ENCODE peak calls at places on chromosomes 1 and 21, in ten cellular contexts. One of them, this sample, is unnamed.

GRCh38 chr1:109979489-109980091 is 5.0 kb upstream of the AHCYL1 start:
- DNase-seq in stomach: peak
- DNase-seq in ovary: no peak
- DNase-seq in esophagus muscularis mucosa: no peak
- DNase-seq in spleen: no peak
- DNase-seq in NB4: no peak
- DNase-seq in body of pancreas: no peak
- DNase-seq in transverse colon: no peak
- DNase-seq in tibial nerve: no peak
- DNase-seq in heart left ventricle: no peak
- DNase-seq in this sample: peak

GRCh38 chr1:51642739-51643142 is 25.8 kb downstream of the OSBPL9 start:
- DNase-seq in transverse colon: no peak
- DNase-seq in esophagus muscularis mucosa: no peak
- DNase-seq in heart left ventricle: no peak
- DNase-seq in spleen: no peak
- DNase-seq in stomach: no peak
- DNase-seq in tibial nerve: no peak
- DNase-seq in ovary: peak
- DNase-seq in body of pancreas: peak
- DNase-seq in NB4: no peak
- DNase-seq in this sample: no peak

GRCh38 chr1:160071289-160071688 is 1.3 kb upstream of the KCNJ10 start:
- DNase-seq in heart left ventricle: no peak
- DNase-seq in esophagus muscularis mucosa: no peak
- DNase-seq in body of pancreas: no peak
- DNase-seq in spleen: no peak
- DNase-seq in stomach: no peak
- DNase-seq in transverse colon: no peak
- DNase-seq in tibial nerve: no peak
- DNase-seq in NB4: no peak
- DNase-seq in ovary: no peak
- DNase-seq in this sample: no peak

GRCh38 chr1:168506204-168506819 is 37.5 kb downstream of the XCL2 start:
- DNase-seq in NB4: no peak
- DNase-seq in ovary: no peak
- DNase-seq in heart left ventricle: no peak
- DNase-seq in esophagus muscularis mucosa: no peak
- DNase-seq in stomach: no peak
- DNase-seq in transverse colon: no peak
- DNase-seq in body of pancreas: no peak
- DNase-seq in tibial nerve: no peak
- DNase-seq in spleen: no peak
- DNase-seq in this sample: no peak

GRCh38 chr21:39217356-39218081 is 34.3 kb upstream of the PSMG1 start:
- DNase-seq in body of pancreas: no peak
- DNase-seq in spleen: no peak
- DNase-seq in heart left ventricle: no peak
- DNase-seq in NB4: no peak
- DNase-seq in transverse colon: no peak
- DNase-seq in ovary: no peak
- DNase-seq in esophagus muscularis mucosa: no peak
- DNase-seq in stomach: no peak
- DNase-seq in tibial nerve: no peak
- DNase-seq in this sample: no peak

GRCh38 chr1:181151378-181152326 is 63.2 kb downstream of the IER5 start:
- DNase-seq in spleen: no peak
- DNase-seq in esophagus muscularis mucosa: no peak
- DNase-seq in tibial nerve: no peak
- DNase-seq in heart left ventricle: peak
- DNase-seq in transverse colon: no peak
- DNase-seq in stomach: no peak
- DNase-seq in ovary: no peak
- DNase-seq in body of pancreas: no peak
- DNase-seq in NB4: no peak
- DNase-seq in this sample: no peak

GRCh38 chr1:92784051-92784638 is 763 bp downstream of the EVI5 start:
- DNase-seq in body of pancreas: peak
- DNase-seq in spleen: no peak
- DNase-seq in NB4: peak
- DNase-seq in stomach: peak
- DNase-seq in transverse colon: peak
- DNase-seq in esophagus muscularis mucosa: no peak
- DNase-seq in tibial nerve: peak
- DNase-seq in ovary: no peak
- DNase-seq in heart left ventricle: peak
- DNase-seq in this sample: peak

GRCh38 chr1:119075614-119076013 is 64.8 kb downstream of the WARS2 start:
- DNase-seq in body of pancreas: no peak
- DNase-seq in esophagus muscularis mucosa: no peak
- DNase-seq in heart left ventricle: no peak
- DNase-seq in NB4: no peak
- DNase-seq in ovary: no peak
- DNase-seq in transverse colon: no peak
- DNase-seq in tibial nerve: no peak
- DNase-seq in stomach: no peak
- DNase-seq in spleen: no peak
- DNase-seq in this sample: peak

GRCh38 chr1:91997607-91998195 is 32.1 kb upstream of the EPHX4 start:
- DNase-seq in body of pancreas: peak
- DNase-seq in tibial nerve: no peak
- DNase-seq in stomach: no peak
- DNase-seq in transverse colon: peak
- DNase-seq in NB4: peak
- DNase-seq in heart left ventricle: no peak
- DNase-seq in esophagus muscularis mucosa: no peak
- DNase-seq in spleen: no peak
- DNase-seq in ovary: no peak
- DNase-seq in this sample: no peak

GRCh38 chr1:151060241-151061011 is at the start of gene MLLT11:
- DNase-seq in tibial nerve: no peak
- DNase-seq in NB4: peak
- DNase-seq in transverse colon: peak
- DNase-seq in heart left ventricle: peak
- DNase-seq in ovary: peak
- DNase-seq in stomach: no peak
- DNase-seq in spleen: peak
- DNase-seq in body of pancreas: peak
- DNase-seq in esophagus muscularis mucosa: no peak
- DNase-seq in this sample: peak

GRCh38 chr1:53580739-53581475 is 121.7 kb downstream of the DMRTB1 start:
- DNase-seq in NB4: no peak
- DNase-seq in body of pancreas: no peak
- DNase-seq in heart left ventricle: no peak
- DNase-seq in esophagus muscularis mucosa: no peak
- DNase-seq in spleen: peak
- DNase-seq in transverse colon: no peak
- DNase-seq in tibial nerve: no peak
- DNase-seq in stomach: no peak
- DNase-seq in ovary: no peak
- DNase-seq in this sample: no peak

GRCh38 chr1:210366767-210367166 is 38.1 kb downstream of the HHAT start:
- DNase-seq in NB4: no peak
- DNase-seq in spleen: no peak
- DNase-seq in transverse colon: no peak
- DNase-seq in ovary: no peak
- DNase-seq in tibial nerve: no peak
- DNase-seq in heart left ventricle: no peak
- DNase-seq in body of pancreas: no peak
- DNase-seq in esophagus muscularis mucosa: peak
- DNase-seq in stomach: no peak
- DNase-seq in this sample: no peak

GRCh38 chr1:33050221-33051076 is 13.8 kb upstream of the AK2 start:
- DNase-seq in spleen: no peak
- DNase-seq in tibial nerve: no peak
- DNase-seq in ovary: no peak
- DNase-seq in stomach: no peak
- DNase-seq in body of pancreas: no peak
- DNase-seq in NB4: peak
- DNase-seq in transverse colon: no peak
- DNase-seq in esophagus muscularis mucosa: no peak
- DNase-seq in heart left ventricle: no peak
- DNase-seq in this sample: peak

GRCh38 chr1:33696962-33697361 is 166.9 kb upstream of the HMGB4 start:
- DNase-seq in spleen: no peak
- DNase-seq in stomach: no peak
- DNase-seq in heart left ventricle: no peak
- DNase-seq in ovary: no peak
- DNase-seq in body of pancreas: no peak
- DNase-seq in transverse colon: no peak
- DNase-seq in esophagus muscularis mucosa: no peak
- DNase-seq in NB4: no peak
- DNase-seq in tibial nerve: no peak
- DNase-seq in this sample: no peak

GRCh38 chr1:84344286-84344685 is 42.8 kb downstream of the SAMD13 start:
- DNase-seq in spleen: no peak
- DNase-seq in body of pancreas: no peak
- DNase-seq in transverse colon: no peak
- DNase-seq in ovary: no peak
- DNase-seq in esophagus muscularis mucosa: no peak
- DNase-seq in tibial nerve: no peak
- DNase-seq in stomach: no peak
- DNase-seq in NB4: peak
- DNase-seq in heart left ventricle: no peak
- DNase-seq in this sample: peak

GRCh38 chr1:164583196-164583595 is 24.2 kb downstream of the PBX1 start:
- DNase-seq in transverse colon: no peak
- DNase-seq in body of pancreas: no peak
- DNase-seq in NB4: no peak
- DNase-seq in ovary: no peak
- DNase-seq in esophagus muscularis mucosa: no peak
- DNase-seq in tibial nerve: no peak
- DNase-seq in spleen: no peak
- DNase-seq in heart left ventricle: no peak
- DNase-seq in stomach: no peak
- DNase-seq in this sample: no peak

GRCh38 chr1:184483101-184483813 is 96.4 kb downstream of the C1orf21 start:
- DNase-seq in tibial nerve: peak
- DNase-seq in transverse colon: peak
- DNase-seq in esophagus muscularis mucosa: no peak
- DNase-seq in heart left ventricle: no peak
- DNase-seq in NB4: no peak
- DNase-seq in stomach: peak
- DNase-seq in ovary: peak
- DNase-seq in spleen: no peak
- DNase-seq in body of pancreas: peak
- DNase-seq in this sample: no peak

GRCh38 chr21:42465008-42465878 is 30.8 kb downstream of the RSPH1 start:
- DNase-seq in stomach: peak
- DNase-seq in body of pancreas: peak
- DNase-seq in NB4: peak
- DNase-seq in heart left ventricle: no peak
- DNase-seq in tibial nerve: no peak
- DNase-seq in ovary: no peak
- DNase-seq in spleen: no peak
- DNase-seq in esophagus muscularis mucosa: no peak
- DNase-seq in transverse colon: peak
- DNase-seq in this sample: no peak

DNA sequence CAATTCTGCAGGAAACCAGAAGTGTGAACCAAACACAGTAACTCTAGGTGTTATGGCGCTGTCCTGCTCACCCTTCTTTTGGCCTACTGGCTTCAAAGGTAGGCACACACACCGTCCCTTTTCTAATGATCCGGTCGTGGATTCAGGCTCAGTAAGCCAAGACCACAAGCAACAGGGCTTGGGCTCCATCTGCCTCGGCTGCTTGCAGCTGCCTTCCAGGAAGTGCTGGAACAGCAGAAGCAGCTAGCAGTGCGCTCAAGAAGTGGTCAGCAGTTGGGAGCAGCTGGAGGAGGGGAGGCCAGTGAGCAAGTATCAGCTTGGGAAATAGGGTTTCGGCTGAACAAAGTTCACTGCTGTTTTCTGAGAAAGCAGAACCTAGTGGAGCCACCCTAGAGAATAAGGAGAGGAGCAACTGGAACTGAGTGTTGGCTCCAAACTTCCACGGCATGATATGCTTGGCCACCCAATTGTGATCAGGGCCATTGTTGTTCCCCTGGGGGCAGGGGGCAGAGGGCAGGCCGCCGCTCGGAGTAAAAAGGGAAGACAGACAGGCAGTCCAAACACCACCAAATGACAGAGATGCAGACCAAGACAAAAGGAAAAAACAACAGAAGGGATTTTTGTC is 173.4 kb downstream of the TOMM20 start:
- DNase-seq in body of pancreas: peak
- DNase-seq in transverse colon: peak
- DNase-seq in tibial nerve: no peak
- DNase-seq in stomach: peak
- DNase-seq in NB4: peak
- DNase-seq in spleen: peak
- DNase-seq in esophagus muscularis mucosa: no peak
- DNase-seq in ovary: peak
- DNase-seq in heart left ventricle: peak
- DNase-seq in this sample: no peak
- TF ChIP-seq POLR2A in body of pancreas: peak
- TF ChIP-seq POLR2A in transverse colon: no peak
- TF ChIP-seq POLR2A in tibial nerve: no peak
- TF ChIP-seq POLR2A in stomach: no peak
- TF ChIP-seq POLR2A in NB4: peak
- TF ChIP-seq POLR2A in spleen: no peak
- TF ChIP-seq POLR2A in esophagus muscularis mucosa: no peak
- TF ChIP-seq POLR2A in ovary: no peak
- TF ChIP-seq POLR2A in heart left ventricle: peak
- TF ChIP-seq POLR2A in this sample: no peak

GRCh38 chr21:37365657-37366487 is 701 bp upstream of the DYRK1A start:
- DNase-seq in tibial nerve: peak
- DNase-seq in spleen: peak
- DNase-seq in stomach: peak
- DNase-seq in transverse colon: peak
- DNase-seq in esophagus muscularis mucosa: no peak
- DNase-seq in body of pancreas: peak
- DNase-seq in NB4: peak
- DNase-seq in ovary: peak
- DNase-seq in heart left ventricle: peak
- DNase-seq in this sample: peak
- TF ChIP-seq POLR2A in tibial nerve: peak
- TF ChIP-seq POLR2A in spleen: peak
- TF ChIP-seq POLR2A in stomach: peak
- TF ChIP-seq POLR2A in transverse colon: peak
- TF ChIP-seq POLR2A in esophagus muscularis mucosa: peak
- TF ChIP-seq POLR2A in body of pancreas: peak
- TF ChIP-seq POLR2A in NB4: peak
- TF ChIP-seq POLR2A in ovary: peak
- TF ChIP-seq POLR2A in heart left ventricle: peak
- TF ChIP-seq POLR2A in this sample: peak

GRCh38 chr1:167221804-167222610 is 1.3 kb downstream of the POU2F1 start:
- DNase-seq in transverse colon: peak
- DNase-seq in stomach: peak
- DNase-seq in heart left ventricle: peak
- DNase-seq in esophagus muscularis mucosa: peak
- DNase-seq in spleen: peak
- DNase-seq in ovary: peak
- DNase-seq in NB4: peak
- DNase-seq in body of pancreas: peak
- DNase-seq in tibial nerve: peak
- DNase-seq in this sample: peak
- TF ChIP-seq POLR2A in transverse colon: peak
- TF ChIP-seq POLR2A in stomach: peak
- TF ChIP-seq POLR2A in heart left ventricle: peak
- TF ChIP-seq POLR2A in esophagus muscularis mucosa: no peak
- TF ChIP-seq POLR2A in spleen: peak
- TF ChIP-seq POLR2A in ovary: peak
- TF ChIP-seq POLR2A in NB4: peak
- TF ChIP-seq POLR2A in body of pancreas: peak
- TF ChIP-seq POLR2A in tibial nerve: no peak
- TF ChIP-seq POLR2A in this sample: no peak

GRCh38 chr1:74197657-74198552 is at the start of the genes FPGT and LRRIQ3:
- DNase-seq in ovary: peak
- DNase-seq in stomach: peak
- DNase-seq in heart left ventricle: peak
- DNase-seq in tibial nerve: peak
- DNase-seq in esophagus muscularis mucosa: peak
- DNase-seq in body of pancreas: peak
- DNase-seq in transverse colon: peak
- DNase-seq in spleen: peak
- DNase-seq in NB4: peak
- DNase-seq in this sample: peak
- TF ChIP-seq POLR2A in ovary: peak
- TF ChIP-seq POLR2A in stomach: peak
- TF ChIP-seq POLR2A in heart left ventricle: peak
- TF ChIP-seq POLR2A in tibial nerve: peak
- TF ChIP-seq POLR2A in esophagus muscularis mucosa: peak
- TF ChIP-seq POLR2A in body of pancreas: peak
- TF ChIP-seq POLR2A in transverse colon: peak
- TF ChIP-seq POLR2A in spleen: no peak
- TF ChIP-seq POLR2A in NB4: peak
- TF ChIP-seq POLR2A in this sample: peak

This sample was measured in H54.